ENCODE peak calls at places on chromosomes 6 and 20, in four cellular contexts. One of them, this sample, is unnamed.

GRCh38 chr6:130513770-130514169 is 148.0 kb downstream of the TMEM200A start:
- DNase-seq in IMR-90: peak; percentile 65
- DNase-seq in psoas muscle: no peak
- DNase-seq in body of pancreas: no peak
- DNase-seq in this sample: no peak

GRCh38 chr6:150656156-150656555 is 56.5 kb downstream of the PLEKHG1 start:
- DNase-seq in IMR-90: no peak
- DNase-seq in psoas muscle: no peak
- DNase-seq in body of pancreas: no peak
- DNase-seq in this sample: no peak

GRCh38 chr20:62710886-62711702 is 2.5 kb downstream of the NTSR1 start:
- DNase-seq in IMR-90: peak; percentile 22
- DNase-seq in psoas muscle: no peak
- DNase-seq in body of pancreas: no peak
- DNase-seq in this sample: no peak

GRCh38 chr6:24951831-24952299 is 16.1 kb upstream of the RIPOR2 start:
- DNase-seq in IMR-90: no peak
- DNase-seq in psoas muscle: no peak
- DNase-seq in body of pancreas: no peak
- DNase-seq in this sample: no peak

GRCh38 chr6:85498596-85499258 is 48.8 kb downstream of the NT5E start:
- DNase-seq in IMR-90: peak; percentile 46
- DNase-seq in psoas muscle: no peak
- DNase-seq in body of pancreas: no peak
- DNase-seq in this sample: no peak

GRCh38 chr20:34998331-34998950 is 42.8 kb downstream of the MYH7B start:
- DNase-seq in IMR-90: no peak
- DNase-seq in psoas muscle: no peak
- DNase-seq in body of pancreas: no peak
- DNase-seq in this sample: no peak

GRCh38 chr20:40641809-40642208 is 47.2 kb downstream of the MAFB start:
- DNase-seq in IMR-90: no peak
- DNase-seq in psoas muscle: no peak
- DNase-seq in body of pancreas: no peak
- DNase-seq in this sample: no peak

GRCh38 chr6:139883776-139884175 is 509.3 kb upstream of the CITED2 start:
- DNase-seq in IMR-90: peak; percentile 27
- DNase-seq in psoas muscle: no peak
- DNase-seq in body of pancreas: no peak
- DNase-seq in this sample: no peak

GRCh38 chr20:38290829-38291581 is 13.0 kb upstream of the BPI start:
- DNase-seq in IMR-90: peak; percentile 95
- DNase-seq in psoas muscle: peak; percentile 65
- DNase-seq in body of pancreas: no peak
- DNase-seq in this sample: no peak

GRCh38 chr6:130178692-130179091 is 44.1 kb downstream of the SAMD3 start:
- DNase-seq in IMR-90: peak; percentile 97
- DNase-seq in psoas muscle: no peak
- DNase-seq in body of pancreas: no peak
- DNase-seq in this sample: no peak

GRCh38 chr20:4555188-4555893 is 166.4 kb upstream of the PRND start:
- DNase-seq in IMR-90: peak; percentile 92
- DNase-seq in psoas muscle: no peak
- DNase-seq in body of pancreas: no peak
- DNase-seq in this sample: no peak

GRCh38 chr6:32210191-32210601 is 13.7 kb downstream of the NOTCH4 start:
- DNase-seq in IMR-90: no peak
- DNase-seq in psoas muscle: no peak
- DNase-seq in body of pancreas: no peak
- DNase-seq in this sample: peak; percentile 1

GRCh38 chr20:36268501-36269342 is 32.4 kb downstream of the AAR2 start:
- DNase-seq in IMR-90: no peak
- DNase-seq in psoas muscle: peak; percentile 9
- DNase-seq in body of pancreas: no peak
- DNase-seq in this sample: peak; percentile 80

GRCh38 chr20:1803216-1804128 is 91.7 kb upstream of the SIRPA start:
- DNase-seq in IMR-90: peak; percentile 60
- DNase-seq in psoas muscle: peak; percentile 76
- DNase-seq in body of pancreas: no peak
- DNase-seq in this sample: peak; percentile 65

GRCh38 chr6:105212587-105212986 is 32.8 kb upstream of the POPDC3 start:
- DNase-seq in IMR-90: no peak
- DNase-seq in psoas muscle: no peak
- DNase-seq in body of pancreas: no peak
- DNase-seq in this sample: no peak

GRCh38 chr6:155310596-155310995 is 3.7 kb downstream of the TFB1M start:
- DNase-seq in IMR-90: peak; percentile 61
- DNase-seq in psoas muscle: no peak
- DNase-seq in body of pancreas: no peak
- DNase-seq in this sample: no peak

GRCh38 chr6:169845426-169846285 is 94.2 kb downstream of the ERMARD start:
- DNase-seq in IMR-90: no peak
- DNase-seq in psoas muscle: no peak
- DNase-seq in body of pancreas: no peak
- DNase-seq in this sample: no peak

GRCh38 chr20:54212871-54213270 is 5.0 kb downstream of the PFDN4 start:
- DNase-seq in IMR-90: no peak
- DNase-seq in psoas muscle: no peak
- DNase-seq in body of pancreas: no peak
- DNase-seq in this sample: no peak
- TF ChIP-seq CTCF in IMR-90: no peak
- TF ChIP-seq CTCF in psoas muscle: no peak
- TF ChIP-seq CTCF in body of pancreas: no peak
- TF ChIP-seq CTCF in this sample: no peak

DNA sequence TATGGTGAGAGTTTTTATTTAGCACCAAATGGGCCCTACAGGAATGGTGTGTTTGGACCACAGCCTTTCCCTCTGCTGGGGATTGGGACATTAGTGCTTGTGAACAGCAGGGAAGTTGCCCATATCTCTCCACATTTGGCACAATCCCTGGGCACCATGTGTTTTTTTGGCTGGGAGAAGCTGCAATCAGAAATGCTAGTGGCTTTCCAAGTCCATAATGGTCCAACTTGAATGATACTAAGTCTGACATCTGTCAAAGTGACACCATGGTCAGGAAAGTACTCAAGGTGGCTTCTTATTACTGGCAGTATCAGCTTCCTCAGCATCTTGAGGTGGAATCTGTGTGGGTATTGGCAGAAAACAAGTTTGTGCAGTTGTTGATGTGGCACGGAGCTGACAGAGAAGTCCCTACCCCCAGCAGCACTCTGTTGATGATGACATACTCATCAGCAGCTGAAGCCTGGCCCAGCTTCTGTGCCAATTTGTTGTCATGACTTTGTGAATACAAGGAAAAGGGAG is 53.0 kb downstream of the SASH1 start:
- DNase-seq in IMR-90: peak; percentile 10
- DNase-seq in psoas muscle: no peak
- DNase-seq in body of pancreas: no peak
- DNase-seq in this sample: no peak
- H3K27ac ChIP-seq in IMR-90: no peak overlapping the region
- H3K27ac ChIP-seq in psoas muscle: peak overlapping the region; percentile 53
- H3K27ac ChIP-seq in body of pancreas: no peak overlapping the region
- H3K27ac ChIP-seq in this sample: peak overlapping the region; percentile 9

GRCh38 chr20:25251558-25251957 is 3.7 kb downstream of the PYGB start:
- DNase-seq in IMR-90: no peak
- DNase-seq in psoas muscle: no peak
- DNase-seq in body of pancreas: no peak
- DNase-seq in this sample: no peak
- H3K4me3 ChIP-seq in IMR-90: no peak overlapping the region
- H3K4me3 ChIP-seq in psoas muscle: no peak overlapping the region
- H3K4me3 ChIP-seq in body of pancreas: no peak overlapping the region
- H3K4me3 ChIP-seq in this sample: peak overlapping the region; percentile 88

GRCh38 chr6:35955071-35955470 is 34.2 kb upstream of the SRPK1 start:
- DNase-seq in IMR-90: peak; percentile 64
- DNase-seq in psoas muscle: no peak
- DNase-seq in body of pancreas: no peak
- DNase-seq in this sample: no peak

GRCh38 chr6:35955521-35955920 is 34.6 kb upstream of the SRPK1 start:
- DNase-seq in IMR-90: no peak
- DNase-seq in psoas muscle: no peak
- DNase-seq in body of pancreas: no peak
- DNase-seq in this sample: no peak

GRCh38 chr6:35960192-35960591 is 39.3 kb upstream of the SRPK1 start:
- DNase-seq in IMR-90: peak; percentile 68
- DNase-seq in psoas muscle: no peak
- DNase-seq in body of pancreas: no peak
- DNase-seq in this sample: no peak

GRCh38 chr6:35954335-35954734 is 33.4 kb upstream of the SRPK1 start:
- DNase-seq in IMR-90: peak; percentile 27
- DNase-seq in psoas muscle: no peak
- DNase-seq in body of pancreas: no peak
- DNase-seq in this sample: no peak

DNA sequence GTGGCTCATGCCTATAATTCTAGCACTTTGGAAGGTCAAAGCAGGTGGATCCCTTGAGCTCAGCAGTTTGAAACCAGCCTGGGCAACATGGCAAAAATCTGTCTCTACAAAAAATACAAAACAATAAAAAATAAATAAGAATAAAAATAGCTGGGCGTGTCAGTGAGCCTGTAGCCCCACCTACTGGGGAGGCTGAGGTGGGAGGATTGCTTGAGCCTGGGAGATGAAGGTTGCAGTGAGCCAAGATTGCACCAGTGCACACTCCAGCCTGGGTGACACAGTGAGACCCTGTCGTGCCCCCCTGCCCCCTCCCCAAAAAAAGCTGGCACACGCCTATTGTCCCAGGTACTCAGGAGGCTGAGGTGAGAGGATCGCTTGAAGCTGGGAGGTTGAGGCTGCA is 35.1 kb upstream of the SRPK1 start:
- DNase-seq in IMR-90: no peak
- DNase-seq in psoas muscle: no peak
- DNase-seq in body of pancreas: no peak
- DNase-seq in this sample: no peak
- TF ChIP-seq CTCF in IMR-90: peak; percentile 16
- TF ChIP-seq CTCF in psoas muscle: peak; percentile 8
- TF ChIP-seq CTCF in body of pancreas: no peak
- TF ChIP-seq CTCF in this sample: no peak

DNA sequence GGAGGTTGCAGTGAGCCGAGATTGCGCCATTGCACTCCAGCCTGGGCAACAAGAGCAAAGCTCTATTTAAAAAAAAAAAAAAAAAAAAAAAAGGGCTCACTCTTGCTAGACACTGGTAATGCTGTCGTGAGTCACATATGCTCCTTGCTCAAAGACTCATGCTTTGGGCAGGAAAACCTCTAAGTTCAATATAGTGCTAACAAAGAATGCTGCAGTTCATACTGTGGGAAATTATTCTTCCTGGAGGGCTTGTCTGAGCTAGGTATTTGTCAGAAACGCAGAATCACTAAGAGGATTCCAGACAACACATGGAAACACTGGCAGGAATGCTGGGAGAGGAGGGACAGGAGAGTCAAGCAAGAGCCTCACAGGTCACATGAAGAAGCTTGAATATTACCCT is 2.3 kb upstream of the LYRM2 start:
- DNase-seq in IMR-90: peak; percentile 78
- DNase-seq in psoas muscle: no peak
- DNase-seq in body of pancreas: no peak
- DNase-seq in this sample: no peak
- H3K27ac ChIP-seq in IMR-90: no peak overlapping the region
- H3K27ac ChIP-seq in psoas muscle: no peak overlapping the region
- H3K27ac ChIP-seq in body of pancreas: no peak overlapping the region
- H3K27ac ChIP-seq in this sample: no peak overlapping the region

GRCh38 chr6:147654103-147654845 is 145.8 kb downstream of the SAMD5 start:
- DNase-seq in IMR-90: peak; percentile 61
- DNase-seq in psoas muscle: no peak
- DNase-seq in body of pancreas: no peak
- DNase-seq in this sample: no peak
- H3K4me3 ChIP-seq in IMR-90: no peak overlapping the region
- H3K4me3 ChIP-seq in psoas muscle: no peak overlapping the region
- H3K4me3 ChIP-seq in body of pancreas: no peak overlapping the region
- H3K4me3 ChIP-seq in this sample: no peak overlapping the region

GRCh38 chr6:42140756-42141602 is 1.4 kb downstream of the C6orf132 start:
- DNase-seq in IMR-90: no peak
- DNase-seq in psoas muscle: no peak
- DNase-seq in body of pancreas: peak; percentile 20
- DNase-seq in this sample: no peak
- TF ChIP-seq CTCF in IMR-90: no peak
- TF ChIP-seq CTCF in psoas muscle: no peak
- TF ChIP-seq CTCF in body of pancreas: no peak
- TF ChIP-seq CTCF in this sample: no peak

GRCh38 chr6:98831057-98832031 is 3.0 kb upstream of the POU3F2 start:
- DNase-seq in IMR-90: no peak
- DNase-seq in psoas muscle: no peak
- DNase-seq in body of pancreas: no peak
- DNase-seq in this sample: no peak
- H3K27ac ChIP-seq in IMR-90: no peak overlapping the region
- H3K27ac ChIP-seq in psoas muscle: no peak overlapping the region
- H3K27ac ChIP-seq in body of pancreas: no peak overlapping the region
- H3K27ac ChIP-seq in this sample: peak overlapping the region; percentile 97

GRCh38 chr20:16317445-16318362 is 255.5 kb downstream of the KIF16B start:
- DNase-seq in IMR-90: no peak
- DNase-seq in psoas muscle: no peak
- DNase-seq in body of pancreas: no peak
- DNase-seq in this sample: no peak
- H3K4me3 ChIP-seq in IMR-90: no peak overlapping the region
- H3K4me3 ChIP-seq in psoas muscle: peak overlapping the region; percentile 36
- H3K4me3 ChIP-seq in body of pancreas: no peak overlapping the region
- H3K4me3 ChIP-seq in this sample: no peak overlapping the region

GRCh38 chr20:12012241-12013222 is 94.8 kb downstream of the BTBD3 start:
- DNase-seq in IMR-90: peak; percentile 52
- DNase-seq in psoas muscle: no peak
- DNase-seq in body of pancreas: peak; percentile 73
- DNase-seq in this sample: no peak
- TF ChIP-seq CTCF in IMR-90: peak; percentile 99
- TF ChIP-seq CTCF in psoas muscle: peak; percentile 60
- TF ChIP-seq CTCF in body of pancreas: peak; percentile 90
- TF ChIP-seq CTCF in this sample: peak; percentile 77